ENCODE peak calls at places on chromosomes 5 and 9, in eight cellular contexts. L is C1 segment of cervical spinal cord, F is progenitor cell of endocrine pancreas, H is left colon, B is psoas muscle, I is NCI-H187 treated with DMSO at 0.1 percent for 48 hours, A is GM03348, N is HFFc6. D is an unnamed sample.

GRCh38 chr9:104864675-104865104 is 63.3 kb downstream of the ABCA1 start:
- DNase-seq in L (no peak), F (no peak), H (no peak), B (no peak), I (no peak), A (peak; percentile 66), N (peak; percentile 74), D (no peak)

GRCh38 chr9:121897140-121897539 is 196.0 kb downstream of the TTLL11 start:
- DNase-seq in L (no peak), F (no peak), H (no peak), B (no peak), I (no peak), A (no peak), N (no peak), D (no peak)

GRCh38 chr5:154243736-154244135 is 53.2 kb downstream of the GALNT10 start:
- DNase-seq in L (no peak), F (no peak), H (no peak), B (no peak), I (no peak), A (peak; percentile 35), N (peak; percentile 51), D (no peak)

GRCh38 chr5:132294728-132295504 is 722 bp downstream of the SLC22A4 start:
- DNase-seq in L (peak; percentile 74), F (peak; percentile 31), H (peak; percentile 66), B (peak; percentile 82), I (no peak), A (peak; percentile 89), N (peak; percentile 90), D (no peak)

GRCh38 chr5:154334406-154335041 is 111.3 kb upstream of the SAP30L start:
- DNase-seq in L (no peak), F (no peak), H (no peak), B (no peak), I (no peak), A (no peak), N (no peak), D (peak; percentile 19)

GRCh38 chr5:75335952-75336624 is 932 bp upstream of the HMGCR start:
- DNase-seq in L (no peak), F (no peak), H (no peak), B (no peak), I (peak; percentile 51), A (peak; percentile 77), N (peak; percentile 86), D (peak; percentile 82)

GRCh38 chr5:142801495-142801871 is 31.3 kb downstream of the ARHGAP26 start:
- DNase-seq in L (no peak), F (no peak), H (no peak), B (no peak), I (no peak), A (no peak), N (no peak), D (no peak)

GRCh38 chr5:121695307-121695706 is 156.4 kb upstream of the FTMT start:
- DNase-seq in L (no peak), F (no peak), H (no peak), B (no peak), I (no peak), A (no peak), N (no peak), D (no peak)

GRCh38 chr9:37329576-37329975 is 92.9 kb upstream of the GRHPR start:
- DNase-seq in L (no peak), F (no peak), H (no peak), B (no peak), I (no peak), A (peak; percentile 23), N (peak; percentile 10), D (no peak)

GRCh38 chr5:173238312-173239232 is 3.6 kb upstream of the NKX2-5 start:
- DNase-seq in L (no peak), F (no peak), H (no peak), B (no peak), I (no peak), A (no peak), N (no peak), D (no peak)

GRCh38 chr9:86794356-86795046 is 152.8 kb downstream of the GAS1 start:
- DNase-seq in L (no peak), F (no peak), H (no peak), B (no peak), I (no peak), A (peak; percentile 59), N (peak; percentile 40), D (no peak)

GRCh38 chr5:177336112-177336511 is 15.4 kb downstream of the LMAN2 start:
- DNase-seq in L (no peak), F (no peak), H (no peak), B (no peak), I (no peak), A (no peak), N (no peak), D (no peak)

GRCh38 chr9:82109626-82110025 is 121.1 kb downstream of the SPATA31D1 start:
- DNase-seq in L (no peak), F (no peak), H (no peak), B (no peak), I (peak; percentile 76), A (no peak), N (no peak), D (no peak)

GRCh38 chr9:109806506-109807115 is 26.6 kb downstream of the PALM2AKAP2 start:
- DNase-seq in L (no peak), F (no peak), H (no peak), B (no peak), I (no peak), A (peak; percentile 55), N (peak; percentile 44), D (no peak)

GRCh38 chr5:80777347-80778287 is 122.8 kb upstream of the DHFR start:
- DNase-seq in L (no peak), F (no peak), H (no peak), B (no peak), I (no peak), A (no peak), N (no peak), D (no peak)

GRCh38 chr5:74542477-74542876 is 98.1 kb downstream of the ENC1 start:
- DNase-seq in L (no peak), F (no peak), H (no peak), B (no peak), I (no peak), A (peak; percentile 40), N (peak; percentile 23), D (no peak)

GRCh38 chr5:40801771-40802562 is 3.8 kb upstream of the PRKAA1 start:
- DNase-seq in L (no peak), F (no peak), H (no peak), B (no peak), I (no peak), A (no peak), N (no peak), D (no peak)

GRCh38 chr9:102461441-102461840 is 533.7 kb upstream of the CYLC2 start:
- DNase-seq in L (no peak), F (no peak), H (no peak), B (no peak), I (no peak), A (no peak), N (no peak), D (no peak)

GRCh38 chr9:108903437-108904103 is 30.4 kb downstream of the ELP1 start:
- DNase-seq in L (no peak), F (no peak), H (no peak), B (no peak), I (no peak), A (no peak), N (no peak), D (no peak)

GRCh38 chr5:138716456-138716924 is 36.7 kb upstream of the CTNNA1 start:
- DNase-seq in L (no peak), F (no peak), H (no peak), B (no peak), I (no peak), A (no peak), N (no peak), D (no peak)

GRCh38 chr9:134054891-134055811 is 12.7 kb downstream of the BRD3 start:
- DNase-seq in L (no peak), F (no peak), H (peak; percentile 9), B (peak; percentile 22), I (no peak), A (no peak), N (no peak), D (no peak)

GRCh38 chr9:126613656-126614055 is at the start of gene LMX1B:
- DNase-seq in L (no peak), F (no peak), H (peak; percentile 33), B (peak; percentile 67), I (no peak), A (peak; percentile 62), N (no peak), D (peak; percentile 55)

GRCh38 chr5:43691275-43691674 is 88.3 kb downstream of the NNT start:
- DNase-seq in L (no peak), F (no peak), H (no peak), B (no peak), I (no peak), A (no peak), N (no peak), D (no peak)

GRCh38 chr5:177427919-177428573 is 1.6 kb downstream of the GRK6 start:
- DNase-seq in L (no peak), F (no peak), H (no peak), B (no peak), I (no peak), A (no peak), N (no peak), D (no peak)

GRCh38 chr5:130055572-130055971 is 151.3 kb downstream of the CHSY3 start:
- DNase-seq in L (no peak), F (no peak), H (no peak), B (no peak), I (no peak), A (peak; percentile 14), N (no peak), D (no peak)

GRCh38 chr5:126274396-126274795 is 148.8 kb upstream of the GRAMD2B start:
- DNase-seq in L (no peak), F (no peak), H (no peak), B (no peak), I (no peak), A (no peak), N (no peak), D (no peak)

GRCh38 chr5:156479864-156480263 is 152.9 kb downstream of the SGCD start:
- DNase-seq in L (no peak), F (no peak), H (no peak), B (peak; percentile 53), I (no peak), A (peak; percentile 80), N (no peak), D (no peak)

GRCh38 chr5:150137168-150137957 is 18.3 kb downstream of the PDGFRB start:
- DNase-seq in L (no peak), F (no peak), H (no peak), B (no peak), I (no peak), A (peak; percentile 70), N (no peak), D (peak; percentile 59)

GRCh38 chr9:16985559-16986348 is 115.3 kb upstream of the BNC2 start:
- DNase-seq in L (peak; percentile 30), F (no peak), H (no peak), B (peak; percentile 22), I (no peak), A (peak; percentile 70), N (peak; percentile 59), D (no peak)

GRCh38 chr5:128227984-128228383 is 144.4 kb downstream of the SLC12A2 start:
- DNase-seq in L (peak; percentile 7), F (no peak), H (no peak), B (peak; percentile 17), I (no peak), A (peak; percentile 69), N (peak; percentile 69), D (no peak)